ENCODE peak calls at places on chromosomes 12 and 14, in six cellular contexts. J is T-helper 9 cell, G is AG08396, O is NAMALWA, E is dermis blood vessel endothelial cell, Y is ureter. I is an unnamed sample.

GRCh38 chr12:93370947-93371346 is 6.8 kb upstream of the NUDT4 start:
- DNase-seq in J (no peak), Y (no peak), O (no peak), G (no peak), E (no peak), I (no peak)

GRCh38 chr14:78314484-78314883 is 144.3 kb downstream of the NRXN3 start:
- DNase-seq in O (no peak), J (no peak), Y (no peak), E (no peak), G (no peak), I (no peak)

GRCh38 chr12:116297224-116297834 is 19.8 kb upstream of the MED13L start:
- DNase-seq in O (no peak), E (no peak), J (no peak), G (no peak), Y (no peak), I (no peak)

GRCh38 chr12:1471224-1471623 is 123.2 kb downstream of the FBXL14 start:
- DNase-seq in G (no peak), O (no peak), E (no peak), Y (no peak), J (no peak), I (no peak)

GRCh38 chr14:55267816-55268215 is 3.4 kb upstream of the FBXO34 start:
- DNase-seq in G (peak; percentile 22), Y (no peak), O (no peak), E (no peak), J (no peak), I (no peak)

GRCh38 chr12:55739025-55739378 is 3.9 kb upstream of the GDF11 start:
- DNase-seq in E (no peak), O (no peak), G (no peak), Y (no peak), J (no peak), I (no peak)

GRCh38 chr14:23112359-23113178 is 6.5 kb downstream of the CEBPE start:
- DNase-seq in E (no peak), J (no peak), O (no peak), G (no peak), Y (no peak), I (no peak)

GRCh38 chr14:19900999-19901398 is 19.4 kb upstream of the OR4K5 start:
- DNase-seq in Y (no peak), O (no peak), J (no peak), G (no peak), E (no peak), I (no peak)

GRCh38 chr12:20259786-20260185 is 108.6 kb upstream of the PDE3A start:
- DNase-seq in Y (no peak), O (no peak), E (no peak), G (no peak), J (no peak), I (no peak)

GRCh38 chr14:67461341-67461985 is 27.1 kb downstream of the TMEM229B start:
- DNase-seq in Y (no peak), O (no peak), G (no peak), E (peak; percentile 24), J (no peak), I (no peak)

GRCh38 chr12:117485984-117486839 is 124.8 kb upstream of the NOS1 start:
- DNase-seq in J (no peak), O (no peak), G (no peak), E (no peak), Y (no peak), I (no peak)

GRCh38 chr12:75239987-75240386 is 30.3 kb upstream of the KCNC2 start:
- DNase-seq in G (no peak), Y (no peak), J (no peak), E (no peak), O (no peak), I (no peak)

GRCh38 chr14:93185333-93185688 is 194 bp downstream of the LYSET start:
- DNase-seq in O (no peak), G (no peak), J (no peak), E (no peak), Y (no peak), I (no peak)

I was measured in effector memory CD8-positive, alpha-beta T cell.